ENCODE peak calls at places on chromosomes 6 and 20, in six cellular contexts. One of them, this sample, is unnamed.

GRCh38 chr6:22222469-22222868 is 74.4 kb downstream of the PRL start:
- DNase-seq in fibroblast of mammary gland: no peak
- DNase-seq in retinal pigment epithelial cell: no peak
- DNase-seq in cardiac muscle cell: no peak
- DNase-seq in K562: no peak
- DNase-seq in tibial artery: no peak
- DNase-seq in this sample: no peak

GRCh38 chr6:46465294-46466165 is 25.7 kb downstream of the RCAN2 start:
- DNase-seq in K562: no peak
- DNase-seq in tibial artery: no peak
- DNase-seq in cardiac muscle cell: no peak
- DNase-seq in retinal pigment epithelial cell: no peak
- DNase-seq in fibroblast of mammary gland: peak; percentile 37
- DNase-seq in this sample: no peak

GRCh38 chr6:3382399-3383279 is 74.2 kb downstream of the SLC22A23 start:
- DNase-seq in cardiac muscle cell: no peak
- DNase-seq in fibroblast of mammary gland: peak; percentile 59
- DNase-seq in tibial artery: no peak
- DNase-seq in retinal pigment epithelial cell: no peak
- DNase-seq in K562: no peak
- DNase-seq in this sample: no peak

GRCh38 chr6:3231213-3232016 is 4.0 kb upstream of the TUBB2B start:
- DNase-seq in K562: no peak
- DNase-seq in cardiac muscle cell: peak; percentile 81
- DNase-seq in tibial artery: peak; percentile 84
- DNase-seq in retinal pigment epithelial cell: peak; percentile 35
- DNase-seq in fibroblast of mammary gland: peak; percentile 54
- DNase-seq in this sample: peak; percentile 90

GRCh38 chr20:44805991-44806729 is 4.2 kb downstream of the RIMS4 start:
- DNase-seq in retinal pigment epithelial cell: no peak
- DNase-seq in tibial artery: peak; percentile 84
- DNase-seq in cardiac muscle cell: peak; percentile 85
- DNase-seq in fibroblast of mammary gland: peak; percentile 71
- DNase-seq in K562: peak; percentile 25
- DNase-seq in this sample: no peak

GRCh38 chr20:56350842-56351241 is 7.9 kb upstream of the FAM210B start:
- DNase-seq in tibial artery: no peak
- DNase-seq in K562: no peak
- DNase-seq in retinal pigment epithelial cell: no peak
- DNase-seq in fibroblast of mammary gland: no peak
- DNase-seq in cardiac muscle cell: no peak
- DNase-seq in this sample: no peak

GRCh38 chr6:14665827-14666724 is 548.5 kb downstream of the CD83 start:
- DNase-seq in cardiac muscle cell: peak; percentile 42
- DNase-seq in K562: peak; percentile 22
- DNase-seq in tibial artery: peak; percentile 50
- DNase-seq in retinal pigment epithelial cell: peak; percentile 49
- DNase-seq in fibroblast of mammary gland: peak; percentile 100
- DNase-seq in this sample: no peak

GRCh38 chr6:158452191-158452590 is 107.7 kb upstream of the TMEM181 start:
- DNase-seq in cardiac muscle cell: no peak
- DNase-seq in tibial artery: no peak
- DNase-seq in retinal pigment epithelial cell: no peak
- DNase-seq in K562: no peak
- DNase-seq in fibroblast of mammary gland: no peak
- DNase-seq in this sample: no peak

GRCh38 chr6:85678000-85678601 is 35.4 kb upstream of the SYNCRIP start:
- DNase-seq in retinal pigment epithelial cell: no peak
- DNase-seq in tibial artery: no peak
- DNase-seq in cardiac muscle cell: no peak
- DNase-seq in fibroblast of mammary gland: peak; percentile 8
- DNase-seq in K562: no peak
- DNase-seq in this sample: no peak

GRCh38 chr6:85680388-85680787 is 37.7 kb upstream of the SYNCRIP start:
- DNase-seq in cardiac muscle cell: no peak
- DNase-seq in tibial artery: no peak
- DNase-seq in K562: no peak
- DNase-seq in retinal pigment epithelial cell: no peak
- DNase-seq in fibroblast of mammary gland: peak; percentile 7
- DNase-seq in this sample: no peak

GRCh38 chr6:85678602-85679444 is 36.1 kb upstream of the SYNCRIP start:
- DNase-seq in K562: peak; percentile 90
- DNase-seq in cardiac muscle cell: peak; percentile 98
- DNase-seq in retinal pigment epithelial cell: peak; percentile 93
- DNase-seq in fibroblast of mammary gland: peak; percentile 98
- DNase-seq in tibial artery: peak; percentile 98
- DNase-seq in this sample: peak; percentile 98

GRCh38 chr6:85677243-85677956 is 34.7 kb upstream of the SYNCRIP start:
- DNase-seq in fibroblast of mammary gland: peak; percentile 24
- DNase-seq in tibial artery: no peak
- DNase-seq in cardiac muscle cell: no peak
- DNase-seq in retinal pigment epithelial cell: no peak
- DNase-seq in K562: no peak
- DNase-seq in this sample: no peak

GRCh38 chr6:85679445-85680123 is 36.9 kb upstream of the SYNCRIP start:
- DNase-seq in fibroblast of mammary gland: peak; percentile 18
- DNase-seq in K562: no peak
- DNase-seq in retinal pigment epithelial cell: no peak
- DNase-seq in tibial artery: no peak
- DNase-seq in cardiac muscle cell: no peak
- DNase-seq in this sample: no peak
- H3K4me3 ChIP-seq in fibroblast of mammary gland: peak overlapping the region; percentile 65
- H3K4me3 ChIP-seq in K562: peak overlapping the region; percentile 63
- H3K4me3 ChIP-seq in retinal pigment epithelial cell: peak overlapping the region; percentile 68
- H3K4me3 ChIP-seq in tibial artery: peak overlapping the region; percentile 87
- H3K4me3 ChIP-seq in cardiac muscle cell: peak overlapping the region; percentile 59
- H3K4me3 ChIP-seq in this sample: peak overlapping the region; percentile 75

DNA sequence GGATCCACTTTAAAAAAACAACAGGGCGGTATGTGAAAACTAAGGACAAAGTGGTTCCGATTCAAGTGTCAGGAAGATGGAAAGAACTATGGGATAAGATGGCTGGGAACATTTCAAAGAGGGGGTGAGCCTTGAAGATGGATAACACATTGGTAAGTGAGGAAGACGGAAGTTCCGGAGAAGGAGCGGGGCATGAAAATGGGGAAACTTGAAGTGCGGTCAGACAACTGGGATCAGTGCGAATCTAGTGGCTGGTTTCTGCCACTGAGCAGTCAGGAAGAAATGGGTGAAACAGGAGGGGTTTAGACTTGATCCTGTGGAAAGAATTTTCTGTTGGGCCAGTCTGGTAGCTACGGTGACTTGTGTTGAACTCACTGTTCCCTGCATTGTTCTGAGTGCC is 1.2 kb downstream of the NAA20 start:
- DNase-seq in K562: no peak
- DNase-seq in retinal pigment epithelial cell: no peak
- DNase-seq in cardiac muscle cell: no peak
- DNase-seq in fibroblast of mammary gland: no peak
- DNase-seq in tibial artery: no peak
- DNase-seq in this sample: no peak
- H3K4me3 ChIP-seq in K562: peak overlapping the region; percentile 92
- H3K4me3 ChIP-seq in retinal pigment epithelial cell: peak overlapping the region; percentile 81
- H3K4me3 ChIP-seq in cardiac muscle cell: peak overlapping the region; percentile 77
- H3K4me3 ChIP-seq in fibroblast of mammary gland: peak overlapping the region; percentile 80
- H3K4me3 ChIP-seq in tibial artery: peak overlapping the region; percentile 80
- H3K4me3 ChIP-seq in this sample: peak overlapping the region; percentile 99

GRCh38 chr6:108134213-108134973 is 31.4 kb upstream of the NR2E1 start:
- DNase-seq in K562: no peak
- DNase-seq in fibroblast of mammary gland: no peak
- DNase-seq in tibial artery: no peak
- DNase-seq in cardiac muscle cell: no peak
- DNase-seq in retinal pigment epithelial cell: no peak
- DNase-seq in this sample: no peak
- H3K4me3 ChIP-seq in K562: no peak overlapping the region
- H3K4me3 ChIP-seq in fibroblast of mammary gland: no peak overlapping the region
- H3K4me3 ChIP-seq in tibial artery: peak overlapping the region; percentile 56
- H3K4me3 ChIP-seq in cardiac muscle cell: peak overlapping the region; percentile 21
- H3K4me3 ChIP-seq in retinal pigment epithelial cell: peak overlapping the region; percentile 35
- H3K4me3 ChIP-seq in this sample: no peak overlapping the region

DNA sequence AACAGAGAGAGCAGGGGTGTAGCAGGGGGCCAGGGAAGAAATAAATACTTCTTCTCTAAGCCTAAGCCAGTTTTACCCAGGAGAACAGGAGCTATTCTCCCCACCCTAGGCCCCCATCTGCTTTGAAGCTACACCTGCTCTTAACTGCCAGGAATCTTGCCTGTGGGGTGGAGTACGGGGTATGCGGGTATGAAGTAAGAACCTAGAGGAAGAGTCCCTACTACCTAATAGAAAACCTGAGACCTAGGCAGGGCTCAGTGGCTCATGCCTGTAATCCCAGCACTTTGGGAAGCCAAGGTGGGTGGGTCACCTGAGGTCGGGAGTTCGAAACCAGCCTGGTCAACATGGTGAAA is 1.6 kb downstream of the SLC29A1 start:
- DNase-seq in fibroblast of mammary gland: no peak
- DNase-seq in K562: no peak
- DNase-seq in tibial artery: no peak
- DNase-seq in retinal pigment epithelial cell: no peak
- DNase-seq in cardiac muscle cell: no peak
- DNase-seq in this sample: no peak
- H3K4me3 ChIP-seq in fibroblast of mammary gland: no peak overlapping the region
- H3K4me3 ChIP-seq in K562: peak overlapping the region; percentile 54
- H3K4me3 ChIP-seq in tibial artery: peak overlapping the region; percentile 63
- H3K4me3 ChIP-seq in retinal pigment epithelial cell: no peak overlapping the region
- H3K4me3 ChIP-seq in cardiac muscle cell: no peak overlapping the region
- H3K4me3 ChIP-seq in this sample: peak overlapping the region; percentile 80

GRCh38 chr20:46681032-46681854 is 8.0 kb downstream of the TP53RK start:
- DNase-seq in K562: peak; percentile 62
- DNase-seq in fibroblast of mammary gland: peak; percentile 60
- DNase-seq in retinal pigment epithelial cell: no peak
- DNase-seq in cardiac muscle cell: peak; percentile 68
- DNase-seq in tibial artery: peak; percentile 56
- DNase-seq in this sample: peak; percentile 35

GRCh38 chr20:46682063-46682821 is 7.0 kb downstream of the TP53RK start:
- DNase-seq in tibial artery: no peak
- DNase-seq in K562: no peak
- DNase-seq in fibroblast of mammary gland: no peak
- DNase-seq in retinal pigment epithelial cell: no peak
- DNase-seq in cardiac muscle cell: no peak
- DNase-seq in this sample: no peak

GRCh38 chr20:46683068-46683477 is 6.2 kb downstream of the TP53RK start:
- DNase-seq in K562: peak; percentile 35
- DNase-seq in tibial artery: no peak
- DNase-seq in retinal pigment epithelial cell: no peak
- DNase-seq in fibroblast of mammary gland: no peak
- DNase-seq in cardiac muscle cell: no peak
- DNase-seq in this sample: no peak

GRCh38 chr20:46683620-46683938 is 5.7 kb downstream of the TP53RK start:
- DNase-seq in fibroblast of mammary gland: no peak
- DNase-seq in tibial artery: no peak
- DNase-seq in retinal pigment epithelial cell: no peak
- DNase-seq in K562: no peak
- DNase-seq in cardiac muscle cell: no peak
- DNase-seq in this sample: no peak

DNA sequence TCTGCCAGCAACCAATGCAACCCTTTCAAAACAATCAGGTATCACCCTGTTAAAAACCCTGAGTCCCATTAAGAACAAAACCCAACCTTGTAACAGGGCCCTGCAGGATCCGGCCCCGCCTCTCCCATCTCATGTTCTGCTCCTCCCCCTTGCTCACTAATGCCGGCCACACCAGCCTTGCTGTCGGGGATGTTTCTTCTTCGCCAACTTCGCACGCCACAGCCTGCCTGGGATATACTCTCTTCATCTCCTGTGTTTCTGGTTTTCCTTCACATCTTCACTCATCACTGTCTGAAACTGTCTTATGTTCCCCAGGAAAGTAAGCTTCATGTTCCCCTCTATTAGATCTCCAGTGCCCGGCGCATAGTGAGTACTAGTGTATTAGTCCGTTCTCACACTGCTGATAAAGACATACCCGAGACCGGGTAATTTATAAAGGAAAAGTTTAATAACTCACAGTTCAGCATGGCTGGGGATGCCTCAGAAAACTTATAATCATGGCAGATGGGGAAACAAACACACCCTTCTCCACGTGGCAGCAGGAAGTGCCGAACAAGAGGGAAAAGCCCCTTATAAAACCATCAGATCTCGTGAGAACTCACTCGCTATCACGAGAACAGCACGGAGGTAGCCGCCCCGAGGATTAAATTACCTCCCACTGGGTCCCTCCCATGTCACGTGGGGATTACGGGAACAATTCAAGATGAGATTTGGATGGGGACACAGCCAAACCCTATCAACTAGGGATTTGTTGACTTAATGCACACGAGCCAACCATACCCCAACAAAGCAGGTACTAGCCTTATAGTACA is 5.1 kb downstream of the TP53RK start:
- DNase-seq in tibial artery: peak; percentile 44
- DNase-seq in retinal pigment epithelial cell: no peak
- DNase-seq in fibroblast of mammary gland: peak; percentile 89
- DNase-seq in cardiac muscle cell: peak; percentile 81
- DNase-seq in K562: peak; percentile 77
- DNase-seq in this sample: no peak
- H3K4me3 ChIP-seq in tibial artery: peak overlapping the region; percentile 43
- H3K4me3 ChIP-seq in retinal pigment epithelial cell: peak overlapping the region; percentile 51
- H3K4me3 ChIP-seq in fibroblast of mammary gland: peak overlapping the region; percentile 84
- H3K4me3 ChIP-seq in cardiac muscle cell: peak overlapping the region; percentile 45
- H3K4me3 ChIP-seq in K562: peak overlapping the region; percentile 44
- H3K4me3 ChIP-seq in this sample: peak overlapping the region; percentile 47

GRCh38 chr20:22763257-22763906 is 179.0 kb upstream of the FOXA2 start:
- DNase-seq in cardiac muscle cell: peak; percentile 53
- DNase-seq in tibial artery: peak; percentile 39
- DNase-seq in fibroblast of mammary gland: no peak
- DNase-seq in retinal pigment epithelial cell: peak; percentile 45
- DNase-seq in K562: no peak
- DNase-seq in this sample: no peak

GRCh38 chr20:22757424-22758189 is 173.2 kb upstream of the FOXA2 start:
- DNase-seq in cardiac muscle cell: no peak
- DNase-seq in retinal pigment epithelial cell: no peak
- DNase-seq in K562: peak; percentile 19
- DNase-seq in fibroblast of mammary gland: no peak
- DNase-seq in tibial artery: no peak
- DNase-seq in this sample: no peak

GRCh38 chr20:22768266-22768665 is 183.9 kb upstream of the FOXA2 start:
- DNase-seq in tibial artery: no peak
- DNase-seq in retinal pigment epithelial cell: no peak
- DNase-seq in fibroblast of mammary gland: peak; percentile 56
- DNase-seq in cardiac muscle cell: no peak
- DNase-seq in K562: no peak
- DNase-seq in this sample: no peak

DNA sequence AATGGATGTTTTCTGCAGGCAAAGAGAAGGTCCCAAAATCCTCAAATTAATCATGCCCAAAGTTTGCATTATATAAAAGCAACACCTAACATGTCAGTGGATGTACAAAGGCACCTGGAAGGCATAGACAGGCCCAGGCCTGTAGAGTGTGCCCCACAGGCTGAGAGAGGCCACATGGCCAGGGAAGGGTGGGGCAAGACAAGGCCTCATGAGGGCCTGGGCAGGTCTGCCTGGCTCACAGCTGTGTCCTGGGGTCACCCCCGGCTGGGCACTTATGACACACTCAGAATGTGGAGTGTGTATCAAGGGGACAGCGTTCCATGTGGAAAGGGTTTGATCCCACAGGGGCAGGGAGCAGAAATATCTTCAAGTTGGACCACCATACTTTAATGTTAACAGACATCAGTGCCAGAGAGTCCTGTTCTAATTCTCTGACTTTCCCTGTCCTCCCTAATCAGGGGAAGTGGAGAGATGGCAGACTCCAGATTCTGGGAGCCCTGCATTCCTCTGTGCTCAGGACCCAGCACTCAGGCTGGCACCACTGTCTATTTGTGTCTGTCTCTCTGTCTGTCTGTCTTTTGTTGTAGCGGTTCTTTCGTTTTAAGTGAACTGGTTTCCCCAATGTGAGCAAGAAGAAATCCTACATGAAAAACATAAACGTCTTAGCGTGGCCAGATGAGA is 178.3 kb upstream of the FOXA2 start:
- DNase-seq in fibroblast of mammary gland: no peak
- DNase-seq in tibial artery: no peak
- DNase-seq in K562: no peak
- DNase-seq in retinal pigment epithelial cell: no peak
- DNase-seq in cardiac muscle cell: no peak
- DNase-seq in this sample: no peak
- H3K4me3 ChIP-seq in fibroblast of mammary gland: no peak overlapping the region
- H3K4me3 ChIP-seq in tibial artery: peak overlapping the region; percentile 42
- H3K4me3 ChIP-seq in K562: no peak overlapping the region
- H3K4me3 ChIP-seq in retinal pigment epithelial cell: no peak overlapping the region
- H3K4me3 ChIP-seq in cardiac muscle cell: no peak overlapping the region
- H3K4me3 ChIP-seq in this sample: no peak overlapping the region

This sample was measured in right lobe of liver.